ENCODE peak calls at places on chromosomes 7 and 10, in ten cellular contexts. One of them, this sample, is unnamed.

GRCh38 chr7:142669074-142669654 is 80.1 kb upstream of the PRSS1 start:
- DNase-seq in gastrocnemius medialis: no peak
- DNase-seq in transverse colon: no peak
- DNase-seq in endothelial cell of umbilical vein: peak
- DNase-seq in GM12878: no peak
- DNase-seq in uterus: no peak
- DNase-seq in prostate gland: no peak
- DNase-seq in A549: no peak
- DNase-seq in lower leg skin: no peak
- DNase-seq in Peyer's patch: no peak
- DNase-seq in this sample: peak

GRCh38 chr7:158646766-158647474 is 57.7 kb downstream of the NCAPG2 start:
- DNase-seq in gastrocnemius medialis: no peak
- DNase-seq in transverse colon: peak
- DNase-seq in endothelial cell of umbilical vein: no peak
- DNase-seq in GM12878: no peak
- DNase-seq in uterus: no peak
- DNase-seq in prostate gland: no peak
- DNase-seq in A549: peak
- DNase-seq in lower leg skin: no peak
- DNase-seq in Peyer's patch: no peak
- DNase-seq in this sample: peak

GRCh38 chr10:91924212-91925021 is 847 bp downstream of the BTAF1 start:
- DNase-seq in gastrocnemius medialis: no peak
- DNase-seq in transverse colon: no peak
- DNase-seq in endothelial cell of umbilical vein: peak
- DNase-seq in GM12878: no peak
- DNase-seq in uterus: no peak
- DNase-seq in prostate gland: no peak
- DNase-seq in A549: no peak
- DNase-seq in lower leg skin: no peak
- DNase-seq in Peyer's patch: no peak
- DNase-seq in this sample: no peak

GRCh38 chr7:22442187-22442886 is 57.7 kb downstream of the STEAP1B start:
- DNase-seq in gastrocnemius medialis: no peak
- DNase-seq in transverse colon: no peak
- DNase-seq in endothelial cell of umbilical vein: no peak
- DNase-seq in GM12878: no peak
- DNase-seq in uterus: no peak
- DNase-seq in prostate gland: no peak
- DNase-seq in A549: no peak
- DNase-seq in lower leg skin: no peak
- DNase-seq in Peyer's patch: no peak
- DNase-seq in this sample: no peak

GRCh38 chr10:4662576-4663161 is 163.3 kb upstream of the AKR1E2 start:
- DNase-seq in gastrocnemius medialis: peak
- DNase-seq in transverse colon: no peak
- DNase-seq in endothelial cell of umbilical vein: no peak
- DNase-seq in GM12878: no peak
- DNase-seq in uterus: no peak
- DNase-seq in prostate gland: no peak
- DNase-seq in A549: peak
- DNase-seq in lower leg skin: no peak
- DNase-seq in Peyer's patch: no peak
- DNase-seq in this sample: peak

GRCh38 chr10:119246862-119247549 is 39.6 kb downstream of the GRK5 start:
- DNase-seq in gastrocnemius medialis: no peak
- DNase-seq in transverse colon: no peak
- DNase-seq in endothelial cell of umbilical vein: peak
- DNase-seq in GM12878: no peak
- DNase-seq in uterus: peak
- DNase-seq in prostate gland: no peak
- DNase-seq in A549: no peak
- DNase-seq in lower leg skin: no peak
- DNase-seq in Peyer's patch: no peak
- DNase-seq in this sample: no peak

GRCh38 chr10:97117372-97117771 is 68.4 kb downstream of the SLIT1 start:
- DNase-seq in gastrocnemius medialis: no peak
- DNase-seq in transverse colon: no peak
- DNase-seq in endothelial cell of umbilical vein: peak
- DNase-seq in GM12878: no peak
- DNase-seq in uterus: no peak
- DNase-seq in prostate gland: no peak
- DNase-seq in A549: peak
- DNase-seq in lower leg skin: no peak
- DNase-seq in Peyer's patch: no peak
- DNase-seq in this sample: peak

GRCh38 chr7:151850484-151851159 is 26.3 kb downstream of the PRKAG2 start:
- DNase-seq in gastrocnemius medialis: no peak
- DNase-seq in transverse colon: no peak
- DNase-seq in endothelial cell of umbilical vein: no peak
- DNase-seq in GM12878: no peak
- DNase-seq in uterus: no peak
- DNase-seq in prostate gland: no peak
- DNase-seq in A549: no peak
- DNase-seq in lower leg skin: no peak
- DNase-seq in Peyer's patch: no peak
- DNase-seq in this sample: peak

GRCh38 chr10:24518981-24519597 is 204.6 kb downstream of the ARHGAP21 start:
- DNase-seq in gastrocnemius medialis: peak
- DNase-seq in transverse colon: peak
- DNase-seq in endothelial cell of umbilical vein: peak
- DNase-seq in GM12878: no peak
- DNase-seq in uterus: peak
- DNase-seq in prostate gland: peak
- DNase-seq in A549: peak
- DNase-seq in lower leg skin: no peak
- DNase-seq in Peyer's patch: peak
- DNase-seq in this sample: peak

GRCh38 chr10:77104459-77104980 is 533.1 kb downstream of the KCNMA1 start:
- DNase-seq in gastrocnemius medialis: peak
- DNase-seq in transverse colon: peak
- DNase-seq in endothelial cell of umbilical vein: peak
- DNase-seq in GM12878: no peak
- DNase-seq in uterus: peak
- DNase-seq in prostate gland: no peak
- DNase-seq in A549: no peak
- DNase-seq in lower leg skin: no peak
- DNase-seq in Peyer's patch: no peak
- DNase-seq in this sample: no peak

GRCh38 chr7:151408839-151409554 is 841 bp downstream of the WDR86 start:
- DNase-seq in gastrocnemius medialis: no peak
- DNase-seq in transverse colon: peak
- DNase-seq in endothelial cell of umbilical vein: no peak
- DNase-seq in GM12878: peak
- DNase-seq in uterus: no peak
- DNase-seq in prostate gland: no peak
- DNase-seq in A549: no peak
- DNase-seq in lower leg skin: no peak
- DNase-seq in Peyer's patch: peak
- DNase-seq in this sample: peak

GRCh38 chr10:10942441-10942840 is 75.2 kb upstream of the CELF2 start:
- DNase-seq in gastrocnemius medialis: no peak
- DNase-seq in transverse colon: no peak
- DNase-seq in endothelial cell of umbilical vein: no peak
- DNase-seq in GM12878: no peak
- DNase-seq in uterus: no peak
- DNase-seq in prostate gland: no peak
- DNase-seq in A549: no peak
- DNase-seq in lower leg skin: no peak
- DNase-seq in Peyer's patch: no peak
- DNase-seq in this sample: no peak

GRCh38 chr7:471866-472639 is 47.6 kb downstream of the PDGFA start:
- DNase-seq in gastrocnemius medialis: peak
- DNase-seq in transverse colon: peak
- DNase-seq in endothelial cell of umbilical vein: peak
- DNase-seq in GM12878: no peak
- DNase-seq in uterus: peak
- DNase-seq in prostate gland: peak
- DNase-seq in A549: no peak
- DNase-seq in lower leg skin: peak
- DNase-seq in Peyer's patch: peak
- DNase-seq in this sample: peak
- TF ChIP-seq POLR2A in gastrocnemius medialis: no peak
- TF ChIP-seq POLR2A in transverse colon: no peak
- TF ChIP-seq POLR2A in endothelial cell of umbilical vein: no peak
- TF ChIP-seq POLR2A in GM12878: no peak
- TF ChIP-seq POLR2A in uterus: no peak
- TF ChIP-seq POLR2A in prostate gland: no peak
- TF ChIP-seq POLR2A in A549: no peak
- TF ChIP-seq POLR2A in lower leg skin: no peak
- TF ChIP-seq POLR2A in Peyer's patch: no peak
- TF ChIP-seq POLR2A in this sample: no peak

GRCh38 chr7:44106311-44107065 is 2.3 kb downstream of the AEBP1 start:
- DNase-seq in gastrocnemius medialis: no peak
- DNase-seq in transverse colon: no peak
- DNase-seq in endothelial cell of umbilical vein: no peak
- DNase-seq in GM12878: no peak
- DNase-seq in uterus: no peak
- DNase-seq in prostate gland: no peak
- DNase-seq in A549: no peak
- DNase-seq in lower leg skin: no peak
- DNase-seq in Peyer's patch: no peak
- DNase-seq in this sample: no peak

GRCh38 chr7:44103941-44104879 is at the start of gene AEBP1:
- DNase-seq in gastrocnemius medialis: no peak
- DNase-seq in transverse colon: peak
- DNase-seq in endothelial cell of umbilical vein: peak
- DNase-seq in GM12878: no peak
- DNase-seq in uterus: peak
- DNase-seq in prostate gland: no peak
- DNase-seq in A549: no peak
- DNase-seq in lower leg skin: peak
- DNase-seq in Peyer's patch: no peak
- DNase-seq in this sample: no peak

GRCh38 chr7:44104880-44105771 is 981 bp downstream of the AEBP1 start:
- DNase-seq in gastrocnemius medialis: no peak
- DNase-seq in transverse colon: no peak
- DNase-seq in endothelial cell of umbilical vein: no peak
- DNase-seq in GM12878: no peak
- DNase-seq in uterus: peak
- DNase-seq in prostate gland: no peak
- DNase-seq in A549: no peak
- DNase-seq in lower leg skin: peak
- DNase-seq in Peyer's patch: no peak
- DNase-seq in this sample: no peak

GRCh38 chr7:44107116-44107960 is 3.2 kb downstream of the AEBP1 start:
- DNase-seq in gastrocnemius medialis: no peak
- DNase-seq in transverse colon: no peak
- DNase-seq in endothelial cell of umbilical vein: no peak
- DNase-seq in GM12878: no peak
- DNase-seq in uterus: no peak
- DNase-seq in prostate gland: no peak
- DNase-seq in A549: no peak
- DNase-seq in lower leg skin: no peak
- DNase-seq in Peyer's patch: no peak
- DNase-seq in this sample: no peak

DNA sequence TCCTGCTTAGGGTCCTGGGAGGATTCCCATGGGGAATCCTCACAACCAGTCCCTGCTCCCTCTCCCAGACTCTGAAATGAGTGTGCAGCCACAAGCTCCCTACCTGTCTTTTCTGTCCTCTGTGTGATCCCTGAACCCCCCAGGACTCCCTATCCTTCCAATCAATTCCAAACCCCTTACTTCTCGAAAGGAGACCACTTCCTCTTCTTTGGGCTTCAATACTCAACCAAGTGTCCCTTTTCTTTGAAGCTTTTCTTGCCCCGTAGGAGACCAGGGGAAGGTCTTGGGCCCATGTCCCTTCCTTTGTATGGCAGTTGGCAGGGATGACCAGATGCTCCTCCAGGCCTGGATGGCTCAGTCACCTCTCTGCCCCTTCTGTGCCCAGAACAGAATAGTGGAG is 1.7 kb downstream of the AEBP1 start:
- DNase-seq in gastrocnemius medialis: no peak
- DNase-seq in transverse colon: no peak
- DNase-seq in endothelial cell of umbilical vein: no peak
- DNase-seq in GM12878: no peak
- DNase-seq in uterus: no peak
- DNase-seq in prostate gland: no peak
- DNase-seq in A549: no peak
- DNase-seq in lower leg skin: no peak
- DNase-seq in Peyer's patch: no peak
- DNase-seq in this sample: no peak
- H3K4me3 ChIP-seq in gastrocnemius medialis: no peak
- H3K4me3 ChIP-seq in transverse colon: peak
- H3K4me3 ChIP-seq in endothelial cell of umbilical vein: no peak
- H3K4me3 ChIP-seq in GM12878: no peak
- H3K4me3 ChIP-seq in uterus: peak
- H3K4me3 ChIP-seq in prostate gland: peak
- H3K4me3 ChIP-seq in A549: no peak
- H3K4me3 ChIP-seq in lower leg skin: no peak
- H3K4me3 ChIP-seq in Peyer's patch: peak
- H3K4me3 ChIP-seq in this sample: no peak

GRCh38 chr10:50624866-50625491 is 1.2 kb upstream of the SGMS1 start:
- DNase-seq in gastrocnemius medialis: peak
- DNase-seq in transverse colon: peak
- DNase-seq in endothelial cell of umbilical vein: peak
- DNase-seq in GM12878: no peak
- DNase-seq in uterus: no peak
- DNase-seq in prostate gland: peak
- DNase-seq in A549: peak
- DNase-seq in lower leg skin: peak
- DNase-seq in Peyer's patch: peak
- DNase-seq in this sample: peak
- TF ChIP-seq POLR2A in gastrocnemius medialis: no peak
- TF ChIP-seq POLR2A in transverse colon: peak
- TF ChIP-seq POLR2A in endothelial cell of umbilical vein: peak
- TF ChIP-seq POLR2A in GM12878: peak
- TF ChIP-seq POLR2A in uterus: peak
- TF ChIP-seq POLR2A in prostate gland: no peak
- TF ChIP-seq POLR2A in A549: peak
- TF ChIP-seq POLR2A in lower leg skin: no peak
- TF ChIP-seq POLR2A in Peyer's patch: peak
- TF ChIP-seq POLR2A in this sample: peak

DNA sequence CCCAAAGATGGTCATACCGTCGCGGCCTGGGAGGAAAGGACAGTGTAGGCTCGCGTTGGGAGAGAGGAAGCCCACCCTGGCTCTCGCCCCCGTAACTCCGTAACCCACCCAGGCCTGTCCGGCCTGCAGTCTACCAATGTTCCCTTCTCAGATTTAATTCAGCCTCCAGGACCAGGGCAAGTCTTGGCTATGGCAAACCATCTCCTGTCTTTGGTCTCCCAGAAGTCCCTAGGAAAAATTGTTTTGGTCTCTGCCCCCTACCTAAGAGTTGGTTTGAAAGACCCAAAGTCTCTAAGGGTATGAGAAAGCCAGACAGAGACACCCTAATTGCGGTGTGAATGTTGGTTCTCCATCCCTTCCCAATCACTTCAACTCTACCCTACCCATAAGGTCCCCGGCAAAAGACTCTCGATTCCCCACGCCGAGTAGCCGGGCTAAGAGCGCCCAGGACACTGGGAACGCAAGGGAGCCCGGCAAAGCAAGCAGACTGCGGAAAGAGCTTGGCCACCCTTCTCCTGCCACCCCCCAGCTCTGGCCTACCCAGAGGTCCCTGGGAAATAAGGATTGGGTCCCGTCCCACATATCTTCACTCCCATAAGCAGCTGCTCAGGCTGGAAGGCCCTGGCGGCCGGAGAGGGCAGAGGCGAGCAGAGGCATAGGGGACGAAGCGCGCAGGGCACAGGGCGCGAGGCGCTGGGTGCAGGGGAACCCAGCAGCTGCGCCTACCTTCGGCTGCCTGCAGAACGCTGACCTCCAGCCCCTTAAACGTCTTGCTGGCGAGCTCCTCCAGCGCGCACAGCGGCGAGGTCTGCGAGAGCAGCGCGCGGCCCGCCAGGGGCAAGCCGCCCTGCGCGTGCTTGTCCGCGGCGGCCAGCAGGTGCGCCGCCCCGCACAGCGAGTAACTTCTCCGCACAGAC is 1.2 kb downstream of the LBX1 start:
- DNase-seq in gastrocnemius medialis: no peak
- DNase-seq in transverse colon: no peak
- DNase-seq in endothelial cell of umbilical vein: no peak
- DNase-seq in GM12878: no peak
- DNase-seq in uterus: no peak
- DNase-seq in prostate gland: no peak
- DNase-seq in A549: peak
- DNase-seq in lower leg skin: no peak
- DNase-seq in Peyer's patch: no peak
- DNase-seq in this sample: no peak
- H3K4me3 ChIP-seq in gastrocnemius medialis: peak
- H3K4me3 ChIP-seq in transverse colon: no peak
- H3K4me3 ChIP-seq in endothelial cell of umbilical vein: no peak
- H3K4me3 ChIP-seq in GM12878: no peak
- H3K4me3 ChIP-seq in uterus: no peak
- H3K4me3 ChIP-seq in prostate gland: no peak
- H3K4me3 ChIP-seq in A549: peak
- H3K4me3 ChIP-seq in lower leg skin: no peak
- H3K4me3 ChIP-seq in Peyer's patch: no peak
- H3K4me3 ChIP-seq in this sample: no peak

This sample was measured in NB4.